ENCODE peak calls at places on chromosomes 2 and 18, in nine cellular contexts. H, P, W, Y, J, V, C, D and G are unnamed samples.

GRCh38 chr2:74391580-74392448 is 11.7 kb upstream of the DCTN1 start:
- DNase-seq in H (peak), P (peak), W (peak), Y (peak), J (peak), V (peak), C (peak), D (peak), G (peak)

GRCh38 chr2:163778045-163778753 is 42.4 kb upstream of the FIGN start:
- DNase-seq in H (no peak), P (peak), W (no peak), Y (no peak), J (peak), V (no peak), C (no peak), D (no peak), G (no peak)

GRCh38 chr2:23940976-23941605 is 828 bp downstream of the UBXN2A start:
- DNase-seq in H (peak), P (no peak), W (peak), Y (no peak), J (peak), V (no peak), C (no peak), D (no peak), G (no peak)

GRCh38 chr2:29705636-29706035 is 215.8 kb downstream of the ALK start:
- DNase-seq in H (no peak), P (no peak), W (no peak), Y (no peak), J (no peak), V (no peak), C (no peak), D (no peak), G (no peak)

GRCh38 chr2:52880872-52881271 is 886.7 kb upstream of the CHAC2 start:
- DNase-seq in H (no peak), P (no peak), W (no peak), Y (no peak), J (no peak), V (no peak), C (no peak), D (no peak), G (no peak)

GRCh38 chr2:136134126-136134525 is 16.2 kb upstream of the CXCR4 start:
- DNase-seq in H (no peak), P (no peak), W (no peak), Y (no peak), J (peak), V (no peak), C (no peak), D (no peak), G (peak)

GRCh38 chr2:113818382-113818951 is 62.0 kb upstream of the SLC35F5 start:
- DNase-seq in H (peak), P (peak), W (no peak), Y (peak), J (peak), V (no peak), C (peak), D (no peak), G (no peak)

GRCh38 chr2:239930871-239931771 is 94.0 kb downstream of the NDUFA10 start:
- DNase-seq in H (no peak), P (no peak), W (no peak), Y (no peak), J (no peak), V (no peak), C (no peak), D (no peak), G (no peak)

GRCh38 chr2:45843136-45843535 is 191.7 kb downstream of the PRKCE start:
- DNase-seq in H (peak), P (no peak), W (no peak), Y (no peak), J (no peak), V (no peak), C (no peak), D (no peak), G (no peak)

GRCh38 chr2:219041252-219041651 is at the start of gene CFAP65:
- DNase-seq in H (peak), P (peak), W (no peak), Y (peak), J (peak), V (no peak), C (peak), D (no peak), G (no peak)

GRCh38 chr2:241794250-241794823 is 14.7 kb upstream of the NEU4 start:
- DNase-seq in H (no peak), P (no peak), W (no peak), Y (no peak), J (no peak), V (no peak), C (no peak), D (no peak), G (no peak)

GRCh38 chr2:8279506-8279905 is 402.4 kb upstream of the ID2 start:
- DNase-seq in H (no peak), P (no peak), W (no peak), Y (no peak), J (no peak), V (no peak), C (no peak), D (no peak), G (no peak)

GRCh38 chr2:168722592-168722991 is 79.8 kb upstream of the NOSTRIN start:
- DNase-seq in H (no peak), P (peak), W (no peak), Y (no peak), J (no peak), V (no peak), C (no peak), D (no peak), G (no peak)

GRCh38 chr2:199457147-199458016 is at the start of gene SATB2:
- DNase-seq in H (no peak), P (peak), W (peak), Y (peak), J (peak), V (no peak), C (peak), D (no peak), G (no peak)

GRCh38 chr2:162029287-162029901 is 44.6 kb downstream of the DPP4 start:
- DNase-seq in H (peak), P (peak), W (no peak), Y (no peak), J (peak), V (no peak), C (no peak), D (no peak), G (no peak)

GRCh38 chr2:160920791-160921303 is 239.4 kb upstream of the TANK start:
- DNase-seq in H (no peak), P (no peak), W (no peak), Y (no peak), J (peak), V (no peak), C (no peak), D (no peak), G (no peak)

GRCh38 chr2:79612999-79613398 is 100.1 kb downstream of the CTNNA2 start:
- DNase-seq in H (no peak), P (no peak), W (no peak), Y (no peak), J (no peak), V (no peak), C (no peak), D (no peak), G (no peak)

GRCh38 chr2:4122751-4123150 is 419.4 kb downstream of the DCDC2C start:
- DNase-seq in H (no peak), P (no peak), W (no peak), Y (no peak), J (no peak), V (no peak), C (no peak), D (no peak), G (no peak)

GRCh38 chr2:18831916-18832510 is 242.6 kb upstream of the NT5C1B start:
- DNase-seq in H (no peak), P (no peak), W (no peak), Y (no peak), J (peak), V (no peak), C (no peak), D (no peak), G (no peak)

GRCh38 chr2:176285321-176285720 is 16.1 kb downstream of the MTX2 start:
- DNase-seq in H (no peak), P (peak), W (no peak), Y (no peak), J (no peak), V (no peak), C (no peak), D (no peak), G (no peak)

GRCh38 chr18:68735498-68736343 is 20.8 kb upstream of the TMX3 start:
- DNase-seq in H (peak), P (peak), W (peak), Y (no peak), J (peak), V (no peak), C (peak), D (no peak), G (no peak)

GRCh38 chr18:75203456-75204261 is 5.3 kb downstream of the PTGR3 start:
- DNase-seq in H (peak), P (no peak), W (no peak), Y (no peak), J (peak), V (no peak), C (no peak), D (no peak), G (no peak)

GRCh38 chr18:46373787-46374186 is 269.6 kb downstream of the HAUS1 start:
- DNase-seq in H (no peak), P (no peak), W (no peak), Y (no peak), J (no peak), V (no peak), C (no peak), D (no peak), G (no peak)

GRCh38 chr2:164810843-164811242 is 30.8 kb downstream of the COBLL1 start:
- DNase-seq in H (no peak), P (no peak), W (no peak), Y (no peak), J (no peak), V (no peak), C (no peak), D (no peak), G (no peak)

GRCh38 chr2:176088048-176088936 is 4.2 kb upstream of the HOXD13 start:
- DNase-seq in H (no peak), P (peak), W (peak), Y (peak), J (peak), V (no peak), C (peak), D (no peak), G (no peak)